ENCODE peak calls at places on chromosomes 11 and 22, in four cellular contexts. S is neuronal stem cell, Z is GM23248, O is hepatocyte. L is an unnamed sample.

GRCh38 chr11:65489706-65490310 is 9.0 kb upstream of the MALAT1 start:
- DNase-seq in S (no peak), Z (peak; percentile 70), O (peak; percentile 67), L (peak; percentile 39)

GRCh38 chr22:33030923-33031525 is 27.2 kb downstream of the SYN3 start:
- DNase-seq in S (no peak), Z (no peak), O (no peak), L (no peak)

GRCh38 chr22:40265783-40266182 is 80.5 kb upstream of the ADSL start:
- DNase-seq in S (no peak), Z (no peak), O (no peak), L (no peak)

GRCh38 chr22:50621491-50621880 is 6.5 kb downstream of the ARSA start:
- DNase-seq in S (no peak), Z (no peak), O (no peak), L (no peak)

GRCh38 chr11:78138694-78139421 is 568 bp downstream of the ALG8 start:
- DNase-seq in S (peak; percentile 3), Z (peak; percentile 67), O (peak; percentile 34), L (peak; percentile 31)

GRCh38 chr11:44861829-44862545 is 88.7 kb downstream of the TP53I11 start:
- DNase-seq in S (no peak), Z (peak; percentile 99), O (peak; percentile 86), L (peak; percentile 99)

GRCh38 chr22:47053865-47054185 is 291.4 kb downstream of the TBC1D22A start:
- DNase-seq in S (no peak), Z (peak; percentile 12), O (peak; percentile 20), L (peak; percentile 48)

GRCh38 chr11:70456921-70457532 is 58.7 kb downstream of the CTTN start:
- DNase-seq in S (no peak), Z (peak; percentile 83), O (no peak), L (peak; percentile 58)

GRCh38 chr22:17586831-17587440 is 23.6 kb downstream of the SLC25A18 start:
- DNase-seq in S (no peak), Z (no peak), O (no peak), L (no peak)

GRCh38 chr11:65915821-65916251 is 3.0 kb downstream of the C11orf68 start:
- DNase-seq in S (no peak), Z (peak; percentile 99), O (peak; percentile 89), L (peak; percentile 97)

GRCh38 chr11:70398834-70399680 is 728 bp downstream of the CTTN start:
- DNase-seq in S (no peak), Z (no peak), O (peak; percentile 60), L (no peak)

GRCh38 chr11:47861762-47862161 is 13.6 kb upstream of the NUP160 start:
- DNase-seq in S (no peak), Z (peak; percentile 91), O (no peak), L (peak; percentile 52)

GRCh38 chr11:122758361-122758760 is 79.9 kb upstream of the CRTAM start:
- DNase-seq in S (no peak), Z (no peak), O (no peak), L (peak; percentile 33)

GRCh38 chr11:69365567-69365966 is 71.6 kb downstream of the MYEOV start:
- DNase-seq in S (no peak), Z (no peak), O (no peak), L (no peak)

GRCh38 chr11:63999349-64000025 is 13.2 kb downstream of the OTUB1 start:
- DNase-seq in S (peak; percentile 71), Z (peak; percentile 79), O (peak; percentile 88), L (peak; percentile 28)

GRCh38 chr22:47759909-47760308 is 997.5 kb downstream of the TBC1D22A start:
- DNase-seq in S (no peak), Z (no peak), O (no peak), L (no peak)

DNA sequence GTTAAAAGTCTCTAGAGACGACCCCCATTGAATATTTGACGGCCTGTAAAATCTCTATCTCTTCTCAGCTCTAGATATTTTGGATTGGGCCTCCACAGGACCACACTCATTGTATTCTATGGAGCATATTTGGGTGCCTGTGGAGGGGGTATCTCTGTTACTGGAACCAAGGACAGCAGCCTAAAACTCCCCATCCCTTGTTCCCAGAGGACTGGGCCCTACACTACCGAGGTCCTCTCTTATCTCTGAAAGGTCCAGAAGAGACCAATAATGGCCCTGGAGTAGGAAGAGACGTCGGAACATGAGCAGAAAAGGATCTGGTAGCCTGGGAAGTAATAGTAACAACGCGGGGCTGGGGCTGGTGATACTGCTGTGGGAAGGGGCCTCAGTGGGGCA is 542 bp downstream of the HPS4 start:
- DNase-seq in S (no peak), Z (no peak), O (no peak), L (no peak)
- H2AFZ ChIP-seq in S (peak overlapping the region; percentile 93), Z (peak overlapping the region; percentile 85), O (peak overlapping the region; percentile 86), L (peak overlapping the region; percentile 86)

DNA sequence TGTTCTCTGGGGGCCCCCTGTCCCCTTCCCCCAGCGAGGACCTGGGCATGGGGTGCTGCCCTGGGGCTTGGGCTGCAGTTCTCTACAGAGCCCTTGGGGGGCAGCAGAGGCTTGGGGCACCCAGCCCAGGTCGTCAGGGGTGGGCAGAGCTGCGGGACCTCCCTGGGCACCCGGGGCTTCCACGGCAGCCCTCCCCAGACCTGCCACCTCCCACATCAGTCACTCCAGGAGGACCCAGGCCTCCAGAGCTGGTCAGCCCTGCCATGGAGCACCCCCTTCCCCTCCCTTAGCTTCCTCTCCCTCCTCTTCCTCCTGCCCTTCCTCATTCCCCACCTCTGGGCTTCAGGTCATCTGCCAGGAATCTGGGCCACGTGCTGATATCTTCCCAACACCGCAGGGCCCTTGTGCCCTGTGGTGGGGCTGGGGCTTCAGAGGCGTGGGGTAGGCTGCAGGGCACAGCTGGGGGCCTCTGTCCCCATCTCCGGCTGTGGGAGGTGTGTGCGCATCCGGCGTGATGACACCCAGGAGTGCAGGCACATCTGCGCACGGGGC is 5.8 kb downstream of the TSPAN4 start:
- DNase-seq in S (no peak), Z (peak; percentile 63), O (peak; percentile 71), L (no peak)
- H3K4me2 ChIP-seq in S (no peak overlapping the region), Z (no peak overlapping the region), O (peak overlapping the region; percentile 96), L (no peak overlapping the region)

GRCh38 chr22:49451070-49451840 is 376.4 kb downstream of the BRD1 start:
- DNase-seq in S (no peak), Z (no peak), O (no peak), L (no peak)

GRCh38 chr22:49450521-49450920 is 377.2 kb downstream of the BRD1 start:
- DNase-seq in S (no peak), Z (no peak), O (no peak), L (no peak)

GRCh38 chr22:49448546-49448945 is 379.1 kb downstream of the BRD1 start:
- DNase-seq in S (no peak), Z (no peak), O (no peak), L (no peak)

GRCh38 chr22:49449377-49449776 is 378.3 kb downstream of the BRD1 start:
- DNase-seq in S (no peak), Z (no peak), O (no peak), L (no peak)

GRCh38 chr22:49449811-49450386 is 377.8 kb downstream of the BRD1 start:
- DNase-seq in S (no peak), Z (no peak), O (peak; percentile 30), L (no peak)
- H3K9me3 ChIP-seq in S (no peaks in the 10 kb centered on the region), Z (no peaks in the 10 kb centered on the region), O (no peaks in the 10 kb centered on the region), L (no peaks in the 10 kb centered on the region)

GRCh38 chr22:38177926-38178604 is 3.6 kb downstream of the PLA2G6 start:
- DNase-seq in S (peak; percentile 32), Z (peak; percentile 87), O (peak; percentile 80), L (peak; percentile 83)
- H2AFZ ChIP-seq in S (peak overlapping the region; percentile 87), Z (peak overlapping the region; percentile 63), O (no peak overlapping the region), L (peak overlapping the region; percentile 51)

GRCh38 chr11:697028-697491 is 1.4 kb downstream of the TMEM80 start:
- DNase-seq in S (no peak), Z (peak; percentile 94), O (peak; percentile 36), L (peak; percentile 83)
- H3K4me2 ChIP-seq in S (no peak overlapping the region), Z (peak overlapping the region; percentile 87), O (peak overlapping the region; percentile 81), L (peak overlapping the region; percentile 32)